ENCODE peak calls at places on chromosome 18, in five cellular contexts. O is fibroblast of lung, U is HepG2, C is heart right ventricle, H is esophagus squamous epithelium. L is an unnamed sample. For H3K27me3, the result is how much of the 10 kb centered on the place peaks cover.

GRCh38 chr18:61546598-61546997 is 213.4 kb downstream of the CDH20 start:
- DNase-seq in O (peak), U (no peak), C (no peak), H (no peak), L (peak)

GRCh38 chr18:57542801-57543427 is 43.6 kb downstream of the FECH start:
- DNase-seq in O (peak), U (no peak), C (no peak), H (no peak), L (peak)

GRCh38 chr18:39571511-39571910 is 2005.9 kb upstream of the CELF4 start:
- DNase-seq in O (peak), U (peak), C (no peak), H (no peak), L (no peak)

GRCh38 chr18:48952287-48953095 is 1.7 kb upstream of the SMAD7 start:
- DNase-seq in O (peak), U (no peak), C (peak), H (no peak), L (no peak)

GRCh38 chr18:25289040-25289631 is 62.8 kb downstream of the ZNF521 start:
- DNase-seq in O (peak), U (no peak), C (no peak), H (no peak), L (peak)

GRCh38 chr18:24934231-24934932 is 417.6 kb downstream of the ZNF521 start:
- DNase-seq in O (no peak), U (no peak), C (no peak), H (no peak), L (no peak)

GRCh38 chr18:30568333-30568732 is 474.2 kb downstream of the DSC3 start:
- DNase-seq in O (no peak), U (no peak), C (no peak), H (no peak), L (no peak)

GRCh38 chr18:61199131-61199903 is 133.9 kb upstream of the CDH20 start:
- DNase-seq in O (peak), U (no peak), C (no peak), H (no peak), L (no peak)

GRCh38 chr18:4134691-4135090 is 320.4 kb downstream of the DLGAP1 start:
- DNase-seq in O (no peak), U (no peak), C (no peak), H (no peak), L (no peak)

GRCh38 chr18:2898131-2898640 is 51.4 kb downstream of the EMILIN2 start:
- DNase-seq in O (peak), U (no peak), C (peak), H (no peak), L (no peak)

GRCh38 chr18:65016631-65017371 is 734.0 kb upstream of the CDH7 start:
- DNase-seq in O (no peak), U (no peak), C (no peak), H (no peak), L (no peak)

GRCh38 chr18:24470805-24471204 is 10.4 kb downstream of the HRH4 start:
- DNase-seq in O (no peak), U (no peak), C (no peak), H (no peak), L (no peak)

GRCh38 chr18:79763407-79763806 is 34.3 kb upstream of the KCNG2 start:
- DNase-seq in O (no peak), U (no peak), C (no peak), H (no peak), L (no peak)

GRCh38 chr18:71849407-71849806 is 694.7 kb downstream of the CBLN2 start:
- DNase-seq in O (no peak), U (no peak), C (no peak), H (no peak), L (no peak)

GRCh38 chr18:46250084-46250811 is 146.1 kb downstream of the HAUS1 start:
- DNase-seq in O (peak), U (no peak), C (no peak), H (no peak), L (no peak)

GRCh38 chr18:50507120-50507590 is 52.7 kb upstream of the MAPK4 start:
- DNase-seq in O (peak), U (peak), C (peak), H (no peak), L (no peak)

GRCh38 chr18:76656925-76657324 is 161.9 kb upstream of the ZNF516 start:
- DNase-seq in O (no peak), U (no peak), C (no peak), H (no peak), L (no peak)

GRCh38 chr18:51430538-51430937 is 233.1 kb upstream of the MEX3C start:
- DNase-seq in O (no peak), U (no peak), C (no peak), H (no peak), L (no peak)

GRCh38 chr18:33751613-33752221 is 173.7 kb downstream of the ASXL3 start:
- DNase-seq in O (peak), U (no peak), C (no peak), H (no peak), L (no peak)

GRCh38 chr18:54647176-54647575 is 56.1 kb downstream of the DYNAP start:
- DNase-seq in O (peak), U (peak), C (no peak), H (no peak), L (no peak)

GRCh38 chr18:57853133-57853532 is 50.0 kb upstream of the ATP8B1 start:
- DNase-seq in O (no peak), U (no peak), C (no peak), H (no peak), L (no peak)

GRCh38 chr18:28059861-28060260 is 117.1 kb downstream of the CDH2 start:
- DNase-seq in O (peak), U (no peak), C (no peak), H (no peak), L (no peak)

GRCh38 chr18:812123-812672 is at the start of gene YES1:
- DNase-seq in O (peak), U (peak), C (peak), H (peak), L (no peak)

GRCh38 chr18:7856733-7857132 is 289.6 kb downstream of the PTPRM start:
- DNase-seq in O (peak), U (peak), C (no peak), H (no peak), L (no peak)

GRCh38 chr18:31248783-31249521 is 69.0 kb upstream of the DSG1 start:
- DNase-seq in O (peak), U (no peak), C (no peak), H (no peak), L (no peak)

GRCh38 chr18:48674198-48674721 is 135.4 kb downstream of the CTIF start:
- DNase-seq in O (peak), U (peak), C (peak), H (no peak), L (no peak)

GRCh38 chr18:62001396-62001795 is 108.6 kb upstream of the RNF152 start:
- DNase-seq in O (no peak), U (no peak), C (no peak), H (no peak), L (no peak)

GRCh38 chr18:58303363-58303762 is 259.3 kb downstream of the NEDD4L start:
- DNase-seq in O (no peak), U (no peak), C (no peak), H (no peak), L (no peak)

GRCh38 chr18:50624981-50625380 is 65.1 kb downstream of the MAPK4 start:
- DNase-seq in O (no peak), U (no peak), C (no peak), H (no peak), L (no peak)

GRCh38 chr18:41170346-41170745 is 784.7 kb upstream of the PIK3C3 start:
- DNase-seq in O (peak), U (no peak), C (no peak), H (no peak), L (no peak)

GRCh38 chr18:31739651-31740050 is 21.0 kb downstream of the SLC25A52 start:
- DNase-seq in O (no peak), U (no peak), C (no peak), H (no peak), L (no peak)

GRCh38 chr18:80228051-80228848 is 19.1 kb downstream of the PARD6G start:
- DNase-seq in O (no peak), U (no peak), C (no peak), H (no peak), L (no peak)

GRCh38 chr18:2572892-2573291 is 1.5 kb downstream of the NDC80 start:
- DNase-seq in O (no peak), U (no peak), C (no peak), H (no peak), L (no peak)

GRCh38 chr18:7958897-7959146 is 391.7 kb downstream of the PTPRM start:
- DNase-seq in O (no peak), U (no peak), C (no peak), H (no peak), L (no peak)

GRCh38 chr18:22936515-22936914 is 3.4 kb downstream of the RBBP8 start:
- DNase-seq in O (no peak), U (peak), C (no peak), H (no peak), L (no peak)
- H3K4me3 ChIP-seq in O (no peak), U (no peak), C (no peak), H (no peak), L (no peak)

GRCh38 chr18:11454021-11454420 is 155.4 kb upstream of the SLC35G4 start:
- DNase-seq in O (no peak), U (no peak), C (no peak), H (no peak), L (no peak)
- H3K27me3 ChIP-seq in O (under half), U (under half), C (under half), H (under half), L (under half)

DNA sequence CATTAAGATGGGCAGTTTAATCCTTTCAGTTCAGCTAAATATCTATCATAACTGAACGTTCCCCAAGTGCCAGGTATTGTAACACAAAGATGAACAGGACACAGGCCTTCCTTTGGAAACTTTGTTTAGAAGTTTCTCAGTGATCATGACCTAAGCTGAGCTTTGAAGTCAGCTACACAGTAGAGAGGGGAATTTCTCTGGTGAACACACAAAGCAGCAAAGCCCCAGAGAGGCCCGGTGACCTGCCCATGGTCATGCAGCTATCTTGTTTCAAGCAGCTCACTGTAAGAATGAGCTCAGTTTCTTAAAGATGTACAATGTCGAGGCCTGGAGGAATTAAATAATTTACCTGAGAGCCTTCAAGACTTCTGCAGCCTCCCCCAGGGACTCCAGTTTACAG is 325.8 kb downstream of the TXNL1 start:
- DNase-seq in O (no peak), U (no peak), C (no peak), H (no peak), L (no peak)
- TF ChIP-seq CTCF in O (no peak), U (no peak), C (no peak), H (no peak), L (no peak)

GRCh38 chr18:9876867-9877654 is 8.7 kb upstream of the TXNDC2 start:
- DNase-seq in O (peak), U (peak), C (no peak), H (no peak), L (peak)

GRCh38 chr18:9874730-9875129 is 11.0 kb upstream of the TXNDC2 start:
- DNase-seq in O (no peak), U (no peak), C (no peak), H (no peak), L (no peak)

GRCh38 chr18:9877655-9878014 is 8.1 kb upstream of the TXNDC2 start:
- DNase-seq in O (no peak), U (no peak), C (no peak), H (no peak), L (no peak)

GRCh38 chr18:9878095-9878494 is 7.7 kb upstream of the TXNDC2 start:
- DNase-seq in O (no peak), U (no peak), C (no peak), H (no peak), L (no peak)

GRCh38 chr18:9876523-9876866 is 9.3 kb upstream of the TXNDC2 start:
- DNase-seq in O (no peak), U (no peak), C (no peak), H (no peak), L (no peak)
- H3K4me3 ChIP-seq in O (peak), U (no peak), C (no peak), H (peak), L (no peak)